ENCODE peak calls at places on chromosome 3, in six cellular contexts. One of them, this sample, is unnamed.

GRCh38 chr3:184616416-184616815 is 54.8 kb downstream of the EPHB3 start:
- DNase-seq in fibroblast of mammary gland: no peak
- DNase-seq in CD8-positive, alpha-beta T cell: no peak
- DNase-seq in heart right ventricle: no peak
- DNase-seq in OCI-LY7: no peak
- DNase-seq in cardiac muscle cell: no peak
- DNase-seq in this sample: no peak

GRCh38 chr3:109532257-109533216 is 195.2 kb upstream of the DPPA4 start:
- DNase-seq in fibroblast of mammary gland: peak
- DNase-seq in CD8-positive, alpha-beta T cell: no peak
- DNase-seq in heart right ventricle: no peak
- DNase-seq in OCI-LY7: peak
- DNase-seq in cardiac muscle cell: peak
- DNase-seq in this sample: no peak

GRCh38 chr3:84755860-84756259 is 202.9 kb upstream of the CADM2 start:
- DNase-seq in fibroblast of mammary gland: no peak
- DNase-seq in CD8-positive, alpha-beta T cell: no peak
- DNase-seq in heart right ventricle: no peak
- DNase-seq in OCI-LY7: no peak
- DNase-seq in cardiac muscle cell: no peak
- DNase-seq in this sample: no peak

GRCh38 chr3:191051037-191051436 is 148.0 kb upstream of the OSTN start:
- DNase-seq in fibroblast of mammary gland: peak
- DNase-seq in CD8-positive, alpha-beta T cell: no peak
- DNase-seq in heart right ventricle: no peak
- DNase-seq in OCI-LY7: peak
- DNase-seq in cardiac muscle cell: peak
- DNase-seq in this sample: no peak

GRCh38 chr3:71361346-71361745 is 222.2 kb downstream of the FOXP1 start:
- DNase-seq in fibroblast of mammary gland: no peak
- DNase-seq in CD8-positive, alpha-beta T cell: no peak
- DNase-seq in heart right ventricle: no peak
- DNase-seq in OCI-LY7: no peak
- DNase-seq in cardiac muscle cell: no peak
- DNase-seq in this sample: no peak

GRCh38 chr3:36904641-36905040 is 40.2 kb downstream of the TRANK1 start:
- DNase-seq in fibroblast of mammary gland: peak
- DNase-seq in CD8-positive, alpha-beta T cell: no peak
- DNase-seq in heart right ventricle: no peak
- DNase-seq in OCI-LY7: no peak
- DNase-seq in cardiac muscle cell: peak
- DNase-seq in this sample: no peak

GRCh38 chr3:102114264-102114979 is 265.1 kb downstream of the NFKBIZ start:
- DNase-seq in fibroblast of mammary gland: no peak
- DNase-seq in CD8-positive, alpha-beta T cell: peak
- DNase-seq in heart right ventricle: no peak
- DNase-seq in OCI-LY7: no peak
- DNase-seq in cardiac muscle cell: no peak
- DNase-seq in this sample: no peak

GRCh38 chr3:110198717-110199587 is 861.6 kb upstream of the DPPA4 start:
- DNase-seq in fibroblast of mammary gland: no peak
- DNase-seq in CD8-positive, alpha-beta T cell: no peak
- DNase-seq in heart right ventricle: peak
- DNase-seq in OCI-LY7: no peak
- DNase-seq in cardiac muscle cell: no peak
- DNase-seq in this sample: no peak

GRCh38 chr3:189166334-189166733 is 5.4 kb upstream of the TPRG1 start:
- DNase-seq in fibroblast of mammary gland: no peak
- DNase-seq in CD8-positive, alpha-beta T cell: no peak
- DNase-seq in heart right ventricle: no peak
- DNase-seq in OCI-LY7: no peak
- DNase-seq in cardiac muscle cell: no peak
- DNase-seq in this sample: no peak

GRCh38 chr3:194500198-194500597 is 13.4 kb upstream of the ATP13A3 start:
- DNase-seq in fibroblast of mammary gland: no peak
- DNase-seq in CD8-positive, alpha-beta T cell: no peak
- DNase-seq in heart right ventricle: no peak
- DNase-seq in OCI-LY7: no peak
- DNase-seq in cardiac muscle cell: no peak
- DNase-seq in this sample: no peak

GRCh38 chr3:49183873-49184272 is 12.5 kb downstream of the KLHDC8B start:
- DNase-seq in fibroblast of mammary gland: no peak
- DNase-seq in CD8-positive, alpha-beta T cell: no peak
- DNase-seq in heart right ventricle: no peak
- DNase-seq in OCI-LY7: no peak
- DNase-seq in cardiac muscle cell: no peak
- DNase-seq in this sample: no peak

GRCh38 chr3:173567997-173568396 is 170.5 kb downstream of the NLGN1 start:
- DNase-seq in fibroblast of mammary gland: no peak
- DNase-seq in CD8-positive, alpha-beta T cell: no peak
- DNase-seq in heart right ventricle: no peak
- DNase-seq in OCI-LY7: no peak
- DNase-seq in cardiac muscle cell: no peak
- DNase-seq in this sample: no peak

GRCh38 chr3:82509951-82510603 is 748.6 kb upstream of the GBE1 start:
- DNase-seq in fibroblast of mammary gland: no peak
- DNase-seq in CD8-positive, alpha-beta T cell: no peak
- DNase-seq in heart right ventricle: no peak
- DNase-seq in OCI-LY7: no peak
- DNase-seq in cardiac muscle cell: no peak
- DNase-seq in this sample: no peak

GRCh38 chr3:183116051-183116614 is 16.8 kb upstream of the MCCC1 start:
- DNase-seq in fibroblast of mammary gland: no peak
- DNase-seq in CD8-positive, alpha-beta T cell: peak
- DNase-seq in heart right ventricle: no peak
- DNase-seq in OCI-LY7: peak
- DNase-seq in cardiac muscle cell: peak
- DNase-seq in this sample: no peak

GRCh38 chr3:183764854-183765731 is 60.3 kb downstream of the MAP6D1 start:
- DNase-seq in fibroblast of mammary gland: peak
- DNase-seq in CD8-positive, alpha-beta T cell: no peak
- DNase-seq in heart right ventricle: no peak
- DNase-seq in OCI-LY7: peak
- DNase-seq in cardiac muscle cell: no peak
- DNase-seq in this sample: no peak

GRCh38 chr3:58048301-58048700 is 40.1 kb downstream of the FLNB start:
- DNase-seq in fibroblast of mammary gland: no peak
- DNase-seq in CD8-positive, alpha-beta T cell: no peak
- DNase-seq in heart right ventricle: peak
- DNase-seq in OCI-LY7: no peak
- DNase-seq in cardiac muscle cell: no peak
- DNase-seq in this sample: no peak

GRCh38 chr3:160904691-160905090 is 148.7 kb downstream of the PPM1L start:
- DNase-seq in fibroblast of mammary gland: no peak
- DNase-seq in CD8-positive, alpha-beta T cell: no peak
- DNase-seq in heart right ventricle: no peak
- DNase-seq in OCI-LY7: no peak
- DNase-seq in cardiac muscle cell: no peak
- DNase-seq in this sample: no peak

GRCh38 chr3:195441476-195441970 is 1.3 kb downstream of the ACAP2 start:
- DNase-seq in fibroblast of mammary gland: no peak
- DNase-seq in CD8-positive, alpha-beta T cell: no peak
- DNase-seq in heart right ventricle: no peak
- DNase-seq in OCI-LY7: peak
- DNase-seq in cardiac muscle cell: no peak
- DNase-seq in this sample: no peak

GRCh38 chr3:134708025-134708597 is 57.3 kb upstream of the KY start:
- DNase-seq in fibroblast of mammary gland: peak
- DNase-seq in CD8-positive, alpha-beta T cell: no peak
- DNase-seq in heart right ventricle: no peak
- DNase-seq in OCI-LY7: no peak
- DNase-seq in cardiac muscle cell: no peak
- DNase-seq in this sample: no peak

GRCh38 chr3:179898024-179898423 is 138.7 kb downstream of the PEX5L start:
- DNase-seq in fibroblast of mammary gland: peak
- DNase-seq in CD8-positive, alpha-beta T cell: no peak
- DNase-seq in heart right ventricle: no peak
- DNase-seq in OCI-LY7: peak
- DNase-seq in cardiac muscle cell: peak
- DNase-seq in this sample: no peak

GRCh38 chr3:73511555-73511954 is 113.2 kb downstream of the PDZRN3 start:
- DNase-seq in fibroblast of mammary gland: no peak
- DNase-seq in CD8-positive, alpha-beta T cell: no peak
- DNase-seq in heart right ventricle: no peak
- DNase-seq in OCI-LY7: no peak
- DNase-seq in cardiac muscle cell: no peak
- DNase-seq in this sample: no peak

GRCh38 chr3:16132190-16132589 is 42.3 kb upstream of the GALNT15 start:
- DNase-seq in fibroblast of mammary gland: no peak
- DNase-seq in CD8-positive, alpha-beta T cell: no peak
- DNase-seq in heart right ventricle: no peak
- DNase-seq in OCI-LY7: no peak
- DNase-seq in cardiac muscle cell: no peak
- DNase-seq in this sample: no peak

GRCh38 chr3:159781867-159782266 is 206.8 kb upstream of the IL12A start:
- DNase-seq in fibroblast of mammary gland: no peak
- DNase-seq in CD8-positive, alpha-beta T cell: no peak
- DNase-seq in heart right ventricle: no peak
- DNase-seq in OCI-LY7: no peak
- DNase-seq in cardiac muscle cell: no peak
- DNase-seq in this sample: no peak
- TF ChIP-seq CTCF in fibroblast of mammary gland: no peak
- TF ChIP-seq CTCF in CD8-positive, alpha-beta T cell: no peak
- TF ChIP-seq CTCF in heart right ventricle: no peak
- TF ChIP-seq CTCF in OCI-LY7: no peak
- TF ChIP-seq CTCF in cardiac muscle cell: no peak
- TF ChIP-seq CTCF in this sample: no peak

GRCh38 chr3:10746001-10746400 is 70.0 kb upstream of the SLC6A11 start:
- DNase-seq in fibroblast of mammary gland: no peak
- DNase-seq in CD8-positive, alpha-beta T cell: no peak
- DNase-seq in heart right ventricle: no peak
- DNase-seq in OCI-LY7: no peak
- DNase-seq in cardiac muscle cell: no peak
- DNase-seq in this sample: no peak

GRCh38 chr3:10745392-10745791 is 70.6 kb upstream of the SLC6A11 start:
- DNase-seq in fibroblast of mammary gland: no peak
- DNase-seq in CD8-positive, alpha-beta T cell: no peak
- DNase-seq in heart right ventricle: no peak
- DNase-seq in OCI-LY7: no peak
- DNase-seq in cardiac muscle cell: no peak
- DNase-seq in this sample: no peak

GRCh38 chr3:10742031-10742671 is 73.9 kb upstream of the SLC6A11 start:
- DNase-seq in fibroblast of mammary gland: no peak
- DNase-seq in CD8-positive, alpha-beta T cell: no peak
- DNase-seq in heart right ventricle: no peak
- DNase-seq in OCI-LY7: no peak
- DNase-seq in cardiac muscle cell: no peak
- DNase-seq in this sample: no peak

GRCh38 chr3:10743366-10744097 is 72.5 kb upstream of the SLC6A11 start:
- DNase-seq in fibroblast of mammary gland: no peak
- DNase-seq in CD8-positive, alpha-beta T cell: no peak
- DNase-seq in heart right ventricle: no peak
- DNase-seq in OCI-LY7: no peak
- DNase-seq in cardiac muscle cell: no peak
- DNase-seq in this sample: no peak

DNA sequence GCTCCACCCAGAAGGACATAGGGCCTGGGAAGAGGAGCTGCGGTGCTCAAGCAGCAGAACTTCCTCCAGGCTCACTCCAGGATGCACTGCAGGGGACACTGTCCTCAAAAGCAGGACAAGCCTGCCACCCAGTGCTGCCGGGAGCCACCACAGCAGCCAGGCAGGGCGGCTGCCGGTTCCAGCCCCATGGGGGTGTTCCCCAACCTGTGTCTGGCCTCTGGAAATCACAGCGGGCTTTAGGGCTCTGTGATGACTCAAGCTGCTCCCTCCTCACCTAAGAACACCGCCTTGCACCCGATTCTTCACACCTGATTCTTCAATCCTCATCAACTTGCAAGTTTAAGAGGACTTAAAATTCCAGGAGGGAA is 71.9 kb upstream of the SLC6A11 start:
- DNase-seq in fibroblast of mammary gland: no peak
- DNase-seq in CD8-positive, alpha-beta T cell: no peak
- DNase-seq in heart right ventricle: no peak
- DNase-seq in OCI-LY7: peak
- DNase-seq in cardiac muscle cell: peak
- DNase-seq in this sample: no peak
- TF ChIP-seq CTCF in fibroblast of mammary gland: no peak
- TF ChIP-seq CTCF in CD8-positive, alpha-beta T cell: no peak
- TF ChIP-seq CTCF in heart right ventricle: no peak
- TF ChIP-seq CTCF in OCI-LY7: peak
- TF ChIP-seq CTCF in cardiac muscle cell: no peak
- TF ChIP-seq CTCF in this sample: no peak

GRCh38 chr3:51975857-51976549 is 1.1 kb downstream of the ABHD14A start:
- DNase-seq in fibroblast of mammary gland: peak
- DNase-seq in CD8-positive, alpha-beta T cell: no peak
- DNase-seq in heart right ventricle: peak
- DNase-seq in OCI-LY7: peak
- DNase-seq in cardiac muscle cell: peak
- DNase-seq in this sample: no peak
- TF ChIP-seq CTCF in fibroblast of mammary gland: no peak
- TF ChIP-seq CTCF in CD8-positive, alpha-beta T cell: no peak
- TF ChIP-seq CTCF in heart right ventricle: no peak
- TF ChIP-seq CTCF in OCI-LY7: peak
- TF ChIP-seq CTCF in cardiac muscle cell: peak
- TF ChIP-seq CTCF in this sample: no peak

DNA sequence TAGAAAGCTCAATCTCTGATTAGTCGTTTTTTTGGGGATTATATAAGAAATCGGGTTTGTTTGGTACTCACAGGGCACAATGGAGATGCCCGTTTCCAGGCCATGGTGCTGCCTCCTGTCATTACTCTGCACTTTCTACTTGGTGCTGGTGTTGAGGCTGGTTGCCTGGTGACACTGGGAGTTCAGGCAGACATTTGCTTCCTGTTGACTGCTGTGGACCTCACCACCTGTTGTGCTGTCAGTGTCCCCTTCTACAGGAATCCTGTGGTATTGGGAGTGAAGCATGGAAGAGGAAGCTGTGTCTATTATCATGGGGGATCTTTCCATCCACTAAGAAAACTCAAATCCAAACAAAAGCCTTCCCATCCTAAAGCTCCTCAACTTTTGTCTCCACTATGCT is 227.3 kb upstream of the TBL1XR1 start:
- DNase-seq in fibroblast of mammary gland: no peak
- DNase-seq in CD8-positive, alpha-beta T cell: no peak
- DNase-seq in heart right ventricle: no peak
- DNase-seq in OCI-LY7: no peak
- DNase-seq in cardiac muscle cell: no peak
- DNase-seq in this sample: no peak
- TF ChIP-seq CTCF in fibroblast of mammary gland: no peak
- TF ChIP-seq CTCF in CD8-positive, alpha-beta T cell: no peak
- TF ChIP-seq CTCF in heart right ventricle: no peak
- TF ChIP-seq CTCF in OCI-LY7: no peak
- TF ChIP-seq CTCF in cardiac muscle cell: no peak
- TF ChIP-seq CTCF in this sample: no peak

DNA sequence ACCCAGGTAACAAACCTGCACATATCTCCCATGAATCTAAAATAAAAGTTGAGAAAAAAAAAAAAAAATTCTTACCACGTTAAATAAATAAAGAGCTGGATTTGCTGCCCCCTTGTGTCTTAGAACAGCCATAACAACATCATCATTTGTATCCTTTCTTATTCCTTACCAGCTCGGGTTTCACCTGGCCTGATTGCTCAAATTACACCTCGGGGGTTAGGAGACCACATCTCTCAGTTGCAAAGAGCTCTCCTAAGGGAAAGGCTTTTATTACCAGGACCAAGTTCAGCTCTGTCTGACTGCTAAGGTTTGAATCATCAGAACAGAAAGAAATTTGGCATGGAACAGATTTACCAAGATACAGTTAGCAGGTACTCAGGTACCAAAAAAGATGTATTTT is 25.8 kb upstream of the RPL39L start:
- DNase-seq in fibroblast of mammary gland: peak
- DNase-seq in CD8-positive, alpha-beta T cell: no peak
- DNase-seq in heart right ventricle: peak
- DNase-seq in OCI-LY7: peak
- DNase-seq in cardiac muscle cell: peak
- DNase-seq in this sample: no peak
- TF ChIP-seq CTCF in fibroblast of mammary gland: peak
- TF ChIP-seq CTCF in CD8-positive, alpha-beta T cell: peak
- TF ChIP-seq CTCF in heart right ventricle: peak
- TF ChIP-seq CTCF in OCI-LY7: peak
- TF ChIP-seq CTCF in cardiac muscle cell: peak
- TF ChIP-seq CTCF in this sample: peak

This sample was measured in natural killer cell.